ENCODE peak calls at places on chromosomes 11 and 22, in four cellular contexts. B is omental fat pad, T is sigmoid colon, A is lower lobe of right lung. V is an unnamed sample.

GRCh38 chr22:44888491-44888941 is 121.3 kb downstream of the PHF21B start:
- DNase-seq in B (no peak), T (no peak), A (no peak), V (no peak)

GRCh38 chr22:25205847-25206246 is 6.2 kb downstream of the CRYBB3 start:
- DNase-seq in B (no peak), A (no peak), T (no peak), V (no peak)

GRCh38 chr11:16114978-16115871 is 241.1 kb downstream of the SOX6 start:
- DNase-seq in B (no peak), A (no peak), T (no peak), V (no peak)

GRCh38 chr22:47053865-47054185 is 291.4 kb downstream of the TBC1D22A start:
- DNase-seq in B (no peak), A (no peak), T (no peak), V (peak; percentile 61)

GRCh38 chr22:34111210-34111824 is 191.0 kb upstream of the LARGE1 start:
- DNase-seq in B (no peak), A (no peak), T (peak; percentile 64), V (no peak)

GRCh38 chr11:130585545-130585944 is 137.1 kb downstream of the ADAMTS15 start:
- DNase-seq in B (no peak), T (no peak), A (no peak), V (no peak)

GRCh38 chr11:126062679-126063509 is at the start of gene CDON:
- DNase-seq in B (peak; percentile 80), T (peak; percentile 96), A (peak; percentile 92), V (peak; percentile 98)

GRCh38 chr11:11901917-11902316 is 60.1 kb downstream of the USP47 start:
- DNase-seq in T (no peak), B (no peak), A (no peak), V (no peak)

GRCh38 chr11:110434952-110435779 is 5.4 kb downstream of the FDX1 start:
- DNase-seq in T (no peak), B (no peak), A (no peak), V (no peak)

GRCh38 chr11:113260096-113260425 is 54.3 kb upstream of the TTC12 start:
- DNase-seq in B (no peak), A (no peak), T (no peak), V (no peak)
- TF ChIP-seq CTCF in B (no peak), A (no peak), T (no peak), V (no peak)

DNA sequence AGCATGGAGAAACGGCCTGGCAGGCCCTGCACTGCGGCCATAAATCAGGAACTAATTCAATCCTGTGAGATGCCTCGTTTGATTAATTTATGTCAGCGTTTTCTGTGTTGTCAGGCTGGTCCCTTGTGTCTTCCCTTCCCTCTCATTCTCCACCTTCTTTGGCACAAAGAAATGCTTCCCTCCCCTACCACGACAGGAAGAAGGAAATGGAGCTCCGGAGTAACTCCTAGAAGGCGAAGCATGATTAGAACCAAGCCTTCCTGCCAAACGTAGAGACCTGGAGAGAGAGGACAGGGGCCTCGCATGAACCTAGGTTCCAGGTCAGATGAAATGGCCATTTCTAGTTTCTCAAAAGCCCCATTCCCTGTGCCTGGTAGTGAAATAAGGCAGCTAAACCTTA is 358.3 kb downstream of the OPCML start:
- DNase-seq in B (no peak), T (no peak), A (no peak), V (no peak)
- TF ChIP-seq CTCF in B (no peak), T (no peak), A (no peak), V (no peak)

DNA sequence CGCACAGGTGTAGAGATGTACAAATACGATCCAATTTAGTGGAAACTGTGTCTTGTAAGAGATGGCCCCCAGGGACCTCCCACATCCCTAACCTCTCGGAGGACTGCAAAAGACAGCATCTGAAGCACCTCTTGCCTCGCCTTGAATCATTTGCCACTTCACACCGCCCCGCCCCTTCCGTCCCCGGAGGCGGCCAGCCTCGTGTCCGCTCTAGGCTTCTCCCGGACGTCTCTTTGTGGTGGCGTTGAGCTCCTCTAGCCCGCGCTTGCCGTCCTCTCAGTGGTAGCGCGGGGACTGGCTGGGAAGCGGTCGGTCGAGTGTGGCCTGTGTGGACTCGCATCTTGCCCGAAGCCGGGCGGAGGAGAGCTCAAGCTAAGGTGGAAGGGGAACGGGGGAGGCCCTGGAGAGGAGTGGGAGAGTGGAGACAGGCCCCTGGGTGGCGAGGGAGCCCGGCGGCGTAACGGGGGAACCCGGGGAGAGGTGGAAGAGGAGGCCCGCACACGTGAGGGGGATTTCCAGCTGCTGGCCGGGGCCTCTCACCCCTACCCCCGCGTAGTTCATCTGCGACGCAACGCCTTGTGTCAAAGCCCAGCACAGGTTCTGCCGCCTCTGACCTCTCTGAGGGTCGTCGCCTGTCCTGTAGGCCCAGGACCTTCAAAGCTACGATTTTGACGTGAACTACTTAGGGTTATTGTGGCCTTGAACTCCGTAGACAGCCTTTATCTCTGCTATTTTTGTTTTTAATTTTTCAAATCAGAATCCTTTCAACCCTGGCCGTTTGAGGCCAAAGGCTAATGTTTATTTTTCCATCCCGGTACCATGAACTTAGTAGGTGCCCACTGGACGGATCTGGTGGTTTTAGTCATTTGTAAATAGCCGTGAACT is at the start of gene ARL14EP:
- DNase-seq in A (peak; percentile 95), T (peak; percentile 95), B (peak; percentile 72), V (peak; percentile 98)
- TF ChIP-seq CTCF in A (no peak), T (no peak), B (no peak), V (peak; percentile 13)

DNA sequence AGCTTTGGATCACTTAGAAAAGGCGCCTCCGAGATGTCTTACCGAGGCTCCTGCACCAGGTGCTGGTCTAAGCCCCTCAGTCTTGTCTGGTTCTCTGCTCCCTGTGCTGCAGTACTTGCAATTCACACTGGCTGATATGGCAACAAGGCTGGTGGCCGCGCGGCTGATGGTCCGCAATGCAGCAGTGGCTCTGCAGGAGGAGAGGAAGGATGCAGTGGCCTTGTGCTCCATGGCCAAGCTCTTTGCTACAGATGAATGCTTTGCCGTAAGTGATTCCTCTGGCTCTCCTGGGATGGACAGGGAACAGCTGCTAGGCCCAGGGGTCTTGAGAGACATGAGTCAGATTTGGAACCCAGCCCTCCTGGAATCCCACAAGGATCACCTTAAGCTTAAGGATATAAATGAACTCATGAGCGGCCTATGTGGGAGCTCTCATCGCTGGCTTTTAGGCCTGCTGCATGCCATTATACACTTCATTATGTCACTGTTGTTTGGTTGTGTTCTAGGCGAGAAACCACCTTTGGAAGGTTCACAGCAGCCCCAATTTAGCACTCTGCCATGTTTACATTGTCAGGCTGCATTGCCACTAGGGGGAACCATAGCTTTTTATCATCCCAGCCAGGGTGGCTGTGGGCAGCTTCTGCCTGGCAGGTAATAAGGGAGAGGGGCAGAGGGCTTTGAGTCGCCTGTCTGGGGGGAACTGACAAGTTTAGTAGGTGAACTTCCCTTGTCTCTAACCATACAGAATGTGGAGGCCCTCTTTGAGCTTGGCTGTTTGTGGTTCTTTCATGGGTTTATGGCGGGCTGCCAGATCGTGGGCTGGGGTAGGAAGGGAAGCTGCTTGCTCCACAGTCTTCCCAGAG is 8.5 kb downstream of the ACAD8 start:
- DNase-seq in A (no peak), B (no peak), T (no peak), V (no peak)
- TF ChIP-seq CTCF in A (peak; percentile 50), B (no peak), T (no peak), V (peak; percentile 74)

GRCh38 chr22:22591348-22592299 is 32.6 kb upstream of the PRAME start:
- DNase-seq in B (no peak), A (no peak), T (no peak), V (no peak)
- TF ChIP-seq CTCF in B (no peak), A (no peak), T (no peak), V (no peak)

V was measured in chondrocyte.